ENCODE peak calls at places on chromosomes 4 and X, in four cellular contexts. One of them, this sample, is unnamed.
A peak's percentile ranks its signal among the peaks of the same experiment; 100 is the strongest.

GRCh38 chr4:150010525-150011126 is 67.6 kb upstream of the DCLK2 start:
- DNase-seq in tibial nerve: peak; percentile 40
- DNase-seq in spleen: no peak
- DNase-seq in fibroblast of mammary gland: peak; percentile 74
- DNase-seq in this sample: peak; percentile 72

GRCh38 chr4:20359692-20360091 is 108.0 kb downstream of the SLIT2 start:
- DNase-seq in spleen: no peak
- DNase-seq in tibial nerve: no peak
- DNase-seq in fibroblast of mammary gland: no peak
- DNase-seq in this sample: no peak

GRCh38 chr4:10045481-10045880 is 24.2 kb upstream of the SLC2A9 start:
- DNase-seq in fibroblast of mammary gland: peak; percentile 37
- DNase-seq in tibial nerve: no peak
- DNase-seq in spleen: no peak
- DNase-seq in this sample: peak; percentile 45

GRCh38 chr4:16496501-16496900 is 270.2 kb upstream of the TAPT1 start:
- DNase-seq in tibial nerve: no peak
- DNase-seq in spleen: no peak
- DNase-seq in fibroblast of mammary gland: peak; percentile 70
- DNase-seq in this sample: peak; percentile 35

GRCh38 chr4:7824218-7824617 is 115.4 kb downstream of the AFAP1 start:
- DNase-seq in tibial nerve: no peak
- DNase-seq in spleen: no peak
- DNase-seq in fibroblast of mammary gland: no peak
- DNase-seq in this sample: no peak

GRCh38 chrX:313546-313945 is 5.0 kb downstream of the GTPBP6 start:
- DNase-seq in spleen: peak; percentile 64
- DNase-seq in tibial nerve: no peak
- DNase-seq in fibroblast of mammary gland: no peak
- DNase-seq in this sample: no peak

GRCh38 chrX:11399481-11399880 is 106.3 kb downstream of the AMELX start:
- DNase-seq in spleen: no peak
- DNase-seq in fibroblast of mammary gland: peak; percentile 50
- DNase-seq in tibial nerve: no peak
- DNase-seq in this sample: no peak

GRCh38 chr4:7844247-7844991 is 95.2 kb downstream of the AFAP1 start:
- DNase-seq in spleen: no peak
- DNase-seq in fibroblast of mammary gland: peak; percentile 93
- DNase-seq in tibial nerve: peak; percentile 74
- DNase-seq in this sample: peak; percentile 77

GRCh38 chr4:10866691-10867090 is 182.1 kb upstream of the CLNK start:
- DNase-seq in fibroblast of mammary gland: no peak
- DNase-seq in spleen: no peak
- DNase-seq in tibial nerve: no peak
- DNase-seq in this sample: no peak

GRCh38 chrX:110218591-110218990 is 99.3 kb downstream of the AMMECR1 start:
- DNase-seq in fibroblast of mammary gland: peak; percentile 92
- DNase-seq in spleen: no peak
- DNase-seq in tibial nerve: no peak
- DNase-seq in this sample: peak; percentile 70

GRCh38 chr4:139177049-139177887 is at the start of gene ELF2:
- DNase-seq in spleen: peak; percentile 98
- DNase-seq in tibial nerve: peak; percentile 88
- DNase-seq in fibroblast of mammary gland: peak; percentile 81
- DNase-seq in this sample: peak; percentile 96

GRCh38 chr4:8283161-8283560 is 13.6 kb downstream of the HTRA3 start:
- DNase-seq in spleen: peak; percentile 68
- DNase-seq in tibial nerve: no peak
- DNase-seq in fibroblast of mammary gland: no peak
- DNase-seq in this sample: no peak

DNA sequence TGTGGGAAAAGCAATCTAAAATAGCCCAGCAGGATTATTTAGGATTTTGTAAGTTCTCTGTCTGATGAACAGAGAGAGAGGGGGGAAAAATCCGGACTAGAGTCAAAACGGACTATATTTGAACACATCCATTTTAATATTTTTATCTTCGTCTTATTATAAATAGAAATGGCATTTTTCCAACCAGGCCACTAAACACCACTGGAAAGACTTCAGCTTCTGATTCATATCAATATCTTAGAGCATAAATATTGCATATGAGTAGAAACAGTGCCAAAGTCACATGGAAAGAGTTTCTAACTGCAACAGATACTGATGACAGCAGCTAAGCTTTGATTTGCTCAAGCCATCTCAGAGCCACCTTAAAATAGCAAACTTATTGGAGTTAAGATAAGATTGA is 479 bp downstream of the PPARGC1A start:
- DNase-seq in spleen: no peak
- DNase-seq in fibroblast of mammary gland: no peak
- DNase-seq in tibial nerve: no peak
- DNase-seq in this sample: no peak
- H3K4me3 ChIP-seq in spleen: peak overlapping the region; percentile 36
- H3K4me3 ChIP-seq in fibroblast of mammary gland: peak overlapping the region; percentile 51
- H3K4me3 ChIP-seq in tibial nerve: peak overlapping the region; percentile 52
- H3K4me3 ChIP-seq in this sample: peak overlapping the region; percentile 44

GRCh38 chr4:98659741-98660507 is 1.5 kb upstream of the TSPAN5 start:
- DNase-seq in tibial nerve: no peak
- DNase-seq in fibroblast of mammary gland: peak; percentile 52
- DNase-seq in spleen: no peak
- DNase-seq in this sample: peak; percentile 84
- H3K4me3 ChIP-seq in tibial nerve: no peak overlapping the region
- H3K4me3 ChIP-seq in fibroblast of mammary gland: peak overlapping the region; percentile 86
- H3K4me3 ChIP-seq in spleen: peak overlapping the region; percentile 78
- H3K4me3 ChIP-seq in this sample: peak overlapping the region; percentile 66

GRCh38 chr4:24974252-24974580 is 56.5 kb downstream of the LGI2 start:
- DNase-seq in spleen: no peak
- DNase-seq in fibroblast of mammary gland: no peak
- DNase-seq in tibial nerve: no peak
- DNase-seq in this sample: no peak

GRCh38 chr4:24975505-24975904 is 55.2 kb downstream of the LGI2 start:
- DNase-seq in fibroblast of mammary gland: no peak
- DNase-seq in tibial nerve: no peak
- DNase-seq in spleen: no peak
- DNase-seq in this sample: no peak

GRCh38 chr4:24978291-24979072 is 52.3 kb downstream of the LGI2 start:
- DNase-seq in spleen: no peak
- DNase-seq in tibial nerve: peak; percentile 43
- DNase-seq in fibroblast of mammary gland: peak; percentile 17
- DNase-seq in this sample: no peak

GRCh38 chr4:24984602-24985532 is 45.9 kb downstream of the LGI2 start:
- DNase-seq in fibroblast of mammary gland: no peak
- DNase-seq in spleen: no peak
- DNase-seq in tibial nerve: no peak
- DNase-seq in this sample: no peak

GRCh38 chr4:24980064-24980690 is 50.6 kb downstream of the LGI2 start:
- DNase-seq in fibroblast of mammary gland: peak; percentile 89
- DNase-seq in spleen: no peak
- DNase-seq in tibial nerve: peak; percentile 74
- DNase-seq in this sample: peak; percentile 62
- H3K4me3 ChIP-seq in fibroblast of mammary gland: peak overlapping the region; percentile 29
- H3K4me3 ChIP-seq in spleen: no peak overlapping the region
- H3K4me3 ChIP-seq in tibial nerve: peak overlapping the region; percentile 35
- H3K4me3 ChIP-seq in this sample: no peak overlapping the region

GRCh38 chr4:24973471-24974251 is 57.1 kb downstream of the LGI2 start:
- DNase-seq in spleen: peak; percentile 85
- DNase-seq in tibial nerve: peak; percentile 15
- DNase-seq in fibroblast of mammary gland: no peak
- DNase-seq in this sample: peak; percentile 79

DNA sequence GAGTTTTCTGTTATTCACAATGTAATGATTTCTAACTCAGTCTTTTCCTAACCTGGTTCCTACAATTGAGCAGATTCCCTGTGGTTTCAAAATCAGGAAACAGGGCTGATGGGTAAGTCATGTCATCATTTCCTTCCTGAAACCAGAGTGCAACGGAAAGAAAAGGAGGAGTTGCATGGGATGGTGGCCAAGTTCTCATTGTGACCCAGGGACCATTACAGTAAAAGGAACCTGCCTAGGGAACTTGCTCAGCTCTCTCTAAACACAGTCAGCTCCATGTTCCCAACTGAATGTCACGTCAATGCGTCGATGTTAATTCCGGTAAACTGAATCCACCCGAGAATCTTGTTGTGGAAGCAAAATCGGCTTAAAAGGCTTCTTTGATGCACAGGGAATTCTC is 51.2 kb downstream of the LGI2 start:
- DNase-seq in spleen: no peak
- DNase-seq in tibial nerve: peak; percentile 70
- DNase-seq in fibroblast of mammary gland: peak; percentile 50
- DNase-seq in this sample: no peak
- H3K4me3 ChIP-seq in spleen: no peak overlapping the region
- H3K4me3 ChIP-seq in tibial nerve: peak overlapping the region; percentile 35
- H3K4me3 ChIP-seq in fibroblast of mammary gland: peak overlapping the region; percentile 29
- H3K4me3 ChIP-seq in this sample: no peak overlapping the region

GRCh38 chrX:13487731-13488505 is 81.5 kb upstream of the EGFL6 start:
- DNase-seq in spleen: no peak
- DNase-seq in fibroblast of mammary gland: peak; percentile 94
- DNase-seq in tibial nerve: peak; percentile 69
- DNase-seq in this sample: peak; percentile 81
- H3K4me3 ChIP-seq in spleen: no peak overlapping the region
- H3K4me3 ChIP-seq in fibroblast of mammary gland: no peak overlapping the region
- H3K4me3 ChIP-seq in tibial nerve: no peak overlapping the region
- H3K4me3 ChIP-seq in this sample: no peak overlapping the region

DNA sequence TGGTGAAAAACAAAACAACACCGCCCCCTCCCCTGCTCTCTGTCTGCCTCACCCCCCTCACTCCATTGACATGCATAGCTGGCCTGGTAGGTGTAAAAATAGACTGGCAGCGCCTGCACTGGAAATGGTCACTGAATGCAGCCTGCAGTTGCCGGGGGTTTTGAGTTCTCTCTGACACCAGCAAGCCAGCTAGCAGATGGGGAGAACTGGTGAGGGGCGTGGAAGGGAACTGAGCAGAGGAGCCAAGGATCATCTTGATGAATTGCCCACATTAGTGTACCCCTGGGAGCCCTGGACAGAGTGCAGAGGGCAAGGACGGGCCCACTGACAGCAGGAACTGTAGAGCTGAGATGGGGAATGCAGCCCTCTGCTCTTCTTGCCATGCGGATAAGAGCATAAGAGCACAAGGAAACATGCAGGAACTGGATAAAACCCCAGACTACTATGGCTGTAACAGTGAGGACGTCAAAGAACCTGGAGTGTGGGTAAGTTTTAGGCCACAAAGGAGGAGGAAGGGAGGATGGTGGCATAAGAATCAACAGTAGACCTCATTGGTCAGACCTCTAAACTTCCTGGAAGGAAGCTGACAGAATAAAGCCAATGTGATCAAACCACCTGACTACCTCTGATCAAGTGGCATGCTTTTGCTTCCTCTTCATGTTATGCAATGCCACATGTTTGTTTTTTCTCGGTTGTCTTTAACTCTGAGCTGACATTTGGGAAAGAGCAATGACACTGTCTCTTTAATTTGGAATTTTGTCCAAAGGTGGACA is 96.3 kb downstream of the ANK2 start:
- DNase-seq in spleen: no peak
- DNase-seq in fibroblast of mammary gland: no peak
- DNase-seq in tibial nerve: no peak
- DNase-seq in this sample: no peak
- H3K4me3 ChIP-seq in spleen: no peak overlapping the region
- H3K4me3 ChIP-seq in fibroblast of mammary gland: no peak overlapping the region
- H3K4me3 ChIP-seq in tibial nerve: peak overlapping the region; percentile 48
- H3K4me3 ChIP-seq in this sample: no peak overlapping the region

GRCh38 chrX:40157228-40158035 is 59.7 kb upstream of the BCOR start:
- DNase-seq in spleen: no peak
- DNase-seq in tibial nerve: no peak
- DNase-seq in fibroblast of mammary gland: no peak
- DNase-seq in this sample: no peak

GRCh38 chrX:40154229-40154852 is 56.6 kb upstream of the BCOR start:
- DNase-seq in tibial nerve: no peak
- DNase-seq in spleen: no peak
- DNase-seq in fibroblast of mammary gland: no peak
- DNase-seq in this sample: no peak

GRCh38 chrX:40156472-40157227 is 58.9 kb upstream of the BCOR start:
- DNase-seq in tibial nerve: no peak
- DNase-seq in fibroblast of mammary gland: no peak
- DNase-seq in spleen: no peak
- DNase-seq in this sample: no peak

GRCh38 chrX:40154853-40155616 is 57.3 kb upstream of the BCOR start:
- DNase-seq in spleen: peak; percentile 87
- DNase-seq in tibial nerve: peak; percentile 80
- DNase-seq in fibroblast of mammary gland: peak; percentile 52
- DNase-seq in this sample: no peak

GRCh38 chrX:40155617-40156471 is 58.1 kb upstream of the BCOR start:
- DNase-seq in spleen: no peak
- DNase-seq in fibroblast of mammary gland: no peak
- DNase-seq in tibial nerve: no peak
- DNase-seq in this sample: no peak
- H3K4me3 ChIP-seq in spleen: peak overlapping the region; percentile 42
- H3K4me3 ChIP-seq in fibroblast of mammary gland: no peak overlapping the region
- H3K4me3 ChIP-seq in tibial nerve: peak overlapping the region; percentile 55
- H3K4me3 ChIP-seq in this sample: peak overlapping the region; percentile 29

GRCh38 chrX:100647095-100647494 is 3.1 kb downstream of the SRPX2 start:
- DNase-seq in fibroblast of mammary gland: peak; percentile 71
- DNase-seq in spleen: no peak
- DNase-seq in tibial nerve: no peak
- DNase-seq in this sample: no peak
- H3K4me3 ChIP-seq in fibroblast of mammary gland: no peak overlapping the region
- H3K4me3 ChIP-seq in spleen: no peak overlapping the region
- H3K4me3 ChIP-seq in tibial nerve: peak overlapping the region; percentile 47
- H3K4me3 ChIP-seq in this sample: no peak overlapping the region

GRCh38 chr4:168908093-168908492 is 102.0 kb downstream of the CBR4 start:
- DNase-seq in spleen: no peak
- DNase-seq in fibroblast of mammary gland: peak; percentile 37
- DNase-seq in tibial nerve: no peak
- DNase-seq in this sample: no peak
- H3K4me3 ChIP-seq in spleen: no peak overlapping the region
- H3K4me3 ChIP-seq in fibroblast of mammary gland: no peak overlapping the region
- H3K4me3 ChIP-seq in tibial nerve: no peak overlapping the region
- H3K4me3 ChIP-seq in this sample: no peak overlapping the region

DNA sequence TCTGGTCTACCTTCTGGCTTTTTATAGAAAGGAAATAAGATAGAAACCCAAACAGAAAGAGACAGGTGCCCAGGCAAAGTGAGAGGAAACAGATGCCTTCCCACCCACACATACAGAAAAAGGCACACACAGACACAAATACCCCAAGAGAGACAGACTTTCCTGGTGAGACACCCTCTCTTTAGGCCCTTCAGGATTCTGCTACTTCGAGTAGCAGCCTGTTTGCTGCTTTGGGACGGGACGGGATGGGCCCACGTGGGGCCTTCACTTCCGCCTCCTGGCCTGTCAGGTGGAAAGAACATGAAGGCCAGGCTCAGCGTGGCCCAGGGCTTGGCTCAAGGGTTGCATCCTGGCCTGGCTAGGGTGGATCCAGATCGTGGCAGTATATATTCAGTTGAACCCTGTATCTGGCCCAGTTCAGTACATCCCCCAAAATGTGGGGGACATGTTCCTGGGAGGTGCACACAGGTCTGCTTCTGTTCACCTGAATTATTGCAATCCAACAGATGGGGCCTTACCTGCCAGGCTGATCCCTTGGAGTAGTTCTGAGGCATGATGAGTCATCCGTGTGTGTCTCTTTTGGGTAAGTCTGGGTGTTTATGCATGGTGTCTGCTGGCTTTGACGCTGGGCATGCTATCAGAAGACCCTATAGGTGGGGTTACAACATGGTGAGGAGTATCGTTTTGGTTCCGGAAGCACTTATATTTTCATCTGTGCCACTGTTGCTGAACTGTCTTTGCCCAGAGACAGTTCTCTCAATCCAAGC is 2.4 kb downstream of the ZNF275 start:
- DNase-seq in fibroblast of mammary gland: no peak
- DNase-seq in spleen: peak; percentile 77
- DNase-seq in tibial nerve: no peak
- DNase-seq in this sample: peak; percentile 28
- H3K4me3 ChIP-seq in fibroblast of mammary gland: no peak overlapping the region
- H3K4me3 ChIP-seq in spleen: no peak overlapping the region
- H3K4me3 ChIP-seq in tibial nerve: no peak overlapping the region
- H3K4me3 ChIP-seq in this sample: no peak overlapping the region